ENCODE peak calls at places on chromosome 19, in eight cellular contexts. S is head of caudate nucleus; R is HEK293T; Q is effector CD4-positive, alpha-beta T cell; D is body of pancreas; M is GM23248; T is HFFc6; E is NCI-H1694 treated with DMSO at 0.1 percent for 48 hours. H is an unnamed sample.
A peak's percentile ranks its signal among the peaks of the same experiment; 100 is the strongest.

GRCh38 chr19:19262190-19263057 is 10.7 kb downstream of the TM6SF2 start:
- DNase-seq in R (no peak), D (no peak), S (no peak), Q (no peak), E (no peak), T (no peak), M (peak; percentile 14), H (no peak)

GRCh38 chr19:11138659-11139526 is 16.7 kb downstream of the SPC24 start:
- DNase-seq in M (peak; percentile 93), T (peak; percentile 87), R (no peak), D (peak; percentile 51), Q (no peak), S (peak; percentile 49), E (peak; percentile 10), H (peak; percentile 74)

GRCh38 chr19:35644987-35645679 is 3.0 kb upstream of the COX6B1 start:
- DNase-seq in E (peak; percentile 36), Q (peak; percentile 54), S (peak; percentile 76), R (peak; percentile 70), M (peak; percentile 69), T (no peak), D (peak; percentile 86), H (peak; percentile 67)

GRCh38 chr19:10574462-10574861 is 5.7 kb upstream of the CDKN2D start:
- DNase-seq in Q (no peak), S (no peak), M (peak; percentile 5), R (no peak), T (no peak), E (no peak), D (no peak), H (no peak)

GRCh38 chr19:38429055-38429810 is 3.2 kb upstream of the RASGRP4 start:
- DNase-seq in T (peak; percentile 39), M (no peak), Q (no peak), E (no peak), S (no peak), D (no peak), R (no peak), H (no peak)

GRCh38 chr19:1767464-1767933 is 14.2 kb downstream of the ONECUT3 start:
- DNase-seq in T (no peak), R (peak; percentile 84), Q (peak; percentile 44), E (no peak), D (peak; percentile 13), M (peak; percentile 37), S (peak; percentile 39), H (peak; percentile 89)

GRCh38 chr19:56877069-56877715 is 36.7 kb upstream of the PEG3 start:
- DNase-seq in S (no peak), T (no peak), D (no peak), Q (no peak), R (no peak), M (no peak), E (no peak), H (no peak)

GRCh38 chr19:2639999-2640398 is 62.5 kb downstream of the GNG7 start:
- DNase-seq in T (no peak), Q (no peak), M (no peak), R (no peak), D (no peak), E (no peak), S (no peak), H (no peak)

GRCh38 chr19:2059422-2060201 is 8.6 kb upstream of the MKNK2 start:
- DNase-seq in T (peak; percentile 57), D (peak; percentile 87), R (no peak), M (peak; percentile 93), E (no peak), Q (no peak), S (peak; percentile 38), H (no peak)

GRCh38 chr19:38211779-38212178 is 12.2 kb downstream of the DPF1 start:
- DNase-seq in M (no peak), E (no peak), Q (no peak), S (no peak), R (no peak), D (no peak), T (no peak), H (no peak)

GRCh38 chr19:55443045-55443823 is at the start of gene SHISA7:
- DNase-seq in M (peak; percentile 30), Q (no peak), T (no peak), E (peak; percentile 19), R (no peak), D (no peak), S (peak; percentile 57), H (no peak)

GRCh38 chr19:1154731-1155351 is 19.2 kb downstream of the SBNO2 start:
- DNase-seq in E (no peak), M (peak; percentile 98), Q (no peak), S (peak; percentile 46), T (peak; percentile 83), D (peak; percentile 82), R (no peak), H (peak; percentile 97)